ENCODE peak calls at places on chromosomes 2 and 18, in six cellular contexts. Z is ovary, H is spleen, U is Peyer's patch, I is body of pancreas, P is transverse colon. D is an unnamed sample.

GRCh38 chr2:121949271-121949670 is 193.8 kb downstream of the TSN start:
- DNase-seq in Z (no peak), H (no peak), U (no peak), I (no peak), P (no peak), D (no peak)

GRCh38 chr2:42141687-42142475 is 27.3 kb upstream of the EML4 start:
- DNase-seq in Z (peak; percentile 44), H (peak; percentile 84), U (peak; percentile 52), I (peak; percentile 64), P (peak; percentile 62), D (no peak)

GRCh38 chr2:98134601-98135000 is 47.6 kb downstream of the VWA3B start:
- DNase-seq in Z (no peak), H (no peak), U (no peak), I (no peak), P (no peak), D (no peak)

GRCh38 chr2:44934962-44935853 is 6.3 kb upstream of the SIX3 start:
- DNase-seq in Z (no peak), H (peak; percentile 73), U (peak; percentile 47), I (no peak), P (no peak), D (no peak)

GRCh38 chr18:32455346-32455745 is 15.3 kb downstream of the GAREM1 start:
- DNase-seq in Z (no peak), H (no peak), U (no peak), I (no peak), P (no peak), D (no peak)

GRCh38 chr2:128439231-128440086 is 120.8 kb upstream of the HS6ST1 start:
- DNase-seq in Z (peak; percentile 6), H (no peak), U (peak; percentile 28), I (no peak), P (no peak), D (no peak)

GRCh38 chr2:232526296-232527055 is 516 bp downstream of the CHRND start:
- DNase-seq in Z (no peak), H (no peak), U (no peak), I (no peak), P (no peak), D (no peak)

GRCh38 chr2:160197587-160197986 is 2.5 kb downstream of the ITGB6 start:
- DNase-seq in Z (no peak), H (no peak), U (no peak), I (no peak), P (no peak), D (no peak)

GRCh38 chr2:99159594-99159993 is 4.8 kb downstream of the LIPT1 start:
- DNase-seq in Z (no peak), H (no peak), U (no peak), I (no peak), P (no peak), D (no peak)

GRCh38 chr18:54807303-54807702 is 21.0 kb upstream of the RAB27B start:
- DNase-seq in Z (no peak), H (no peak), U (no peak), I (no peak), P (no peak), D (no peak)

GRCh38 chr18:28174181-28174906 is 2.6 kb downstream of the CDH2 start:
- DNase-seq in Z (no peak), H (no peak), U (no peak), I (no peak), P (no peak), D (no peak)

GRCh38 chr2:212669761-212670160 is 131.2 kb upstream of the ERBB4 start:
- DNase-seq in Z (no peak), H (no peak), U (no peak), I (no peak), P (no peak), D (no peak)

GRCh38 chr2:132503621-132504200 is 87.1 kb downstream of the GPR39 start:
- DNase-seq in Z (no peak), H (no peak), U (no peak), I (no peak), P (peak; percentile 15), D (no peak)

GRCh38 chr18:35117951-35118411 is 76.8 kb downstream of the MAPRE2 start:
- DNase-seq in Z (no peak), H (no peak), U (no peak), I (no peak), P (no peak), D (no peak)

GRCh38 chr2:178891265-178891958 is 84.2 kb upstream of the TTN start:
- DNase-seq in Z (peak; percentile 38), H (no peak), U (no peak), I (peak; percentile 81), P (peak; percentile 50), D (peak; percentile 15)

GRCh38 chr2:47086571-47086970 is 68.5 kb downstream of the STPG4 start:
- DNase-seq in Z (peak; percentile 47), H (peak; percentile 47), U (peak; percentile 8), I (no peak), P (no peak), D (no peak)

GRCh38 chr2:2173633-2174032 is 157.4 kb downstream of the MYT1L start:
- DNase-seq in Z (no peak), H (no peak), U (no peak), I (no peak), P (no peak), D (no peak)

GRCh38 chr2:226716126-226716525 is 83.5 kb downstream of the IRS1 start:
- DNase-seq in Z (no peak), H (no peak), U (no peak), I (no peak), P (no peak), D (no peak)

GRCh38 chr2:96530474-96531357 is 5.8 kb upstream of the ARID5A start:
- DNase-seq in Z (no peak), H (no peak), U (no peak), I (no peak), P (no peak), D (no peak)

GRCh38 chr2:201642579-201643215 is 606 bp downstream of the TMEM237 start:
- DNase-seq in Z (peak; percentile 85), H (peak; percentile 95), U (peak; percentile 88), I (peak; percentile 83), P (peak; percentile 84), D (peak; percentile 67)

GRCh38 chr2:83085869-83086268 is 1373.2 kb downstream of the SUCLG1 start:
- DNase-seq in Z (no peak), H (no peak), U (no peak), I (no peak), P (no peak), D (no peak)

GRCh38 chr2:11450791-11451190 is 15.2 kb downstream of the E2F6 start:
- DNase-seq in Z (no peak), H (no peak), U (no peak), I (no peak), P (no peak), D (no peak)

GRCh38 chr2:68193144-68193543 is 35.5 kb downstream of the PNO1 start:
- DNase-seq in Z (no peak), H (no peak), U (no peak), I (no peak), P (no peak), D (no peak)

GRCh38 chr2:3626118-3626816 is 31.4 kb downstream of the COLEC11 start:
- DNase-seq in Z (no peak), H (peak; percentile 62), U (peak; percentile 25), I (no peak), P (no peak), D (no peak)

GRCh38 chr2:37635359-37636208 is 35.9 kb downstream of the CDC42EP3 start:
- DNase-seq in Z (no peak), H (peak; percentile 81), U (no peak), I (no peak), P (peak; percentile 28), D (no peak)

GRCh38 chr2:157307021-157307420 is 18.6 kb downstream of the ERMN start:
- DNase-seq in Z (no peak), H (no peak), U (no peak), I (no peak), P (no peak), D (no peak)

GRCh38 chr2:44112096-44112495 is 56.6 kb upstream of the PPM1B start:
- DNase-seq in Z (no peak), H (no peak), U (no peak), I (no peak), P (no peak), D (no peak)

GRCh38 chr18:35143615-35144596 is 96.9 kb upstream of the ZNF397 start:
- DNase-seq in Z (peak; percentile 42), H (no peak), U (no peak), I (peak; percentile 73), P (peak; percentile 53), D (peak; percentile 15)

GRCh38 chr2:100451734-100452133 is 18.5 kb upstream of the NMS start:
- DNase-seq in Z (no peak), H (no peak), U (no peak), I (no peak), P (no peak), D (no peak)

GRCh38 chr2:177784449-177784845 is 288.1 kb downstream of the PDE11A start:
- DNase-seq in Z (no peak), H (no peak), U (no peak), I (no peak), P (no peak), D (no peak)

GRCh38 chr2:207819839-207820784 is 50.4 kb upstream of the FZD5 start:
- DNase-seq in Z (peak; percentile 33), H (no peak), U (peak; percentile 84), I (peak; percentile 77), P (peak; percentile 89), D (no peak)
- TF ChIP-seq POLR2A in Z (no peak), H (no peak), U (no peak), I (no peak), P (peak; percentile 65), D (no peak)

GRCh38 chr18:48953096-48953706 is 2.4 kb upstream of the SMAD7 start:
- DNase-seq in Z (no peak), H (peak; percentile 78), U (no peak), I (no peak), P (no peak), D (no peak)

GRCh38 chr18:48952287-48953095 is 1.7 kb upstream of the SMAD7 start:
- DNase-seq in Z (peak; percentile 79), H (peak; percentile 91), U (peak; percentile 87), I (peak; percentile 85), P (peak; percentile 80), D (peak; percentile 61)

GRCh38 chr18:48950536-48951447 is at the start of gene SMAD7:
- DNase-seq in Z (no peak), H (no peak), U (no peak), I (peak; percentile 45), P (peak; percentile 50), D (no peak)

GRCh38 chr18:48949606-48950535 is 894 bp downstream of the SMAD7 start:
- DNase-seq in Z (no peak), H (peak; percentile 87), U (peak; percentile 81), I (peak; percentile 66), P (peak; percentile 52), D (no peak)

GRCh38 chr18:48951448-48952286 is 902 bp upstream of the SMAD7 start:
- DNase-seq in Z (peak; percentile 88), H (peak; percentile 95), U (peak; percentile 91), I (peak; percentile 94), P (peak; percentile 90), D (peak; percentile 68)
- TF ChIP-seq POLR2A in Z (peak; percentile 59), H (peak; percentile 71), U (peak; percentile 93), I (peak; percentile 88), P (peak; percentile 56), D (peak; percentile 91)

GRCh38 chr18:63421514-63421913 is 762 bp downstream of the VPS4B start:
- DNase-seq in Z (no peak), H (no peak), U (no peak), I (no peak), P (no peak), D (no peak)
- TF ChIP-seq POLR2A in Z (no peak), H (no peak), U (no peak), I (no peak), P (no peak), D (no peak)

GRCh38 chr2:65435625-65436168 is 3.3 kb upstream of the SPRED2 start:
- DNase-seq in Z (peak; percentile 88), H (peak; percentile 91), U (peak; percentile 84), I (peak; percentile 91), P (peak; percentile 85), D (peak; percentile 90)
- TF ChIP-seq POLR2A in Z (peak; percentile 89), H (no peak), U (no peak), I (no peak), P (no peak), D (no peak)

D was measured in H54.